ENCODE peak calls at places on chromosomes 1 and 21, in seven cellular contexts. W is H54; U is nucleus accumbens; E is stimulated activated CD4-positive, alpha-beta T cell treated with anti-CD3 and anti-CD28 coated beads, Interleukin-1b, Interleukin-23, amount 100 ng/mL, for 48 hours; C is ELR; A is fibroblast of mammary gland; H is trophoblast cell. Q is an unnamed sample.

GRCh38 chr1:8880068-8880676 is 1.7 kb upstream of the ENO1 start:
- DNase-seq in A (peak), C (peak), E (peak), H (no peak), U (no peak), W (no peak), Q (no peak)

GRCh38 chr1:34784751-34785221 is 3.8 kb downstream of the GJB3 start:
- DNase-seq in H (no peak), A (no peak), C (no peak), E (no peak), U (no peak), W (no peak), Q (no peak)

GRCh38 chr1:154598871-154599635 is 8.9 kb downstream of the ADAR start:
- DNase-seq in U (no peak), A (peak), W (no peak), C (no peak), E (no peak), H (no peak), Q (no peak)

GRCh38 chr1:202162049-202162417 is 1.6 kb upstream of the PTPN7 start:
- DNase-seq in W (no peak), A (no peak), U (no peak), C (no peak), E (peak), H (no peak), Q (peak)

GRCh38 chr1:49597436-49597835 is 426.3 kb downstream of the AGBL4 start:
- DNase-seq in W (no peak), A (no peak), H (no peak), E (no peak), U (no peak), C (no peak), Q (no peak)

GRCh38 chr1:90841477-90841876 is 124.4 kb upstream of the BARHL2 start:
- DNase-seq in W (no peak), U (no peak), E (no peak), C (no peak), H (no peak), A (no peak), Q (no peak)

GRCh38 chr1:237877628-237878027 is 13.1 kb downstream of the ZP4 start:
- DNase-seq in A (no peak), W (no peak), H (no peak), C (no peak), U (no peak), E (no peak), Q (no peak)

GRCh38 chr1:44036409-44037111 is 5.3 kb upstream of the SLC6A9 start:
- DNase-seq in H (peak), W (peak), A (peak), C (peak), E (peak), U (peak), Q (peak)

GRCh38 chr1:246506440-246506784 is 667 bp downstream of the SMYD3 start:
- DNase-seq in E (no peak), H (no peak), C (no peak), W (no peak), U (no peak), A (no peak), Q (no peak)

GRCh38 chr1:43256675-43257570 is 12.9 kb upstream of the TMEM125 start:
- DNase-seq in C (no peak), U (no peak), A (no peak), H (no peak), E (no peak), W (no peak), Q (no peak)

GRCh38 chr1:181105134-181106021 is 16.9 kb downstream of the IER5 start:
- DNase-seq in E (peak), A (peak), H (peak), W (peak), U (peak), C (peak), Q (peak)

GRCh38 chr21:31078796-31079195 is 40.5 kb upstream of the KRTAP19-8 start:
- DNase-seq in U (no peak), H (no peak), W (no peak), A (no peak), C (no peak), E (no peak), Q (no peak)

GRCh38 chr1:81802601-81803422 is 2.1 kb downstream of the ADGRL2 start:
- DNase-seq in U (no peak), E (no peak), H (peak), W (no peak), A (peak), C (peak), Q (no peak)

GRCh38 chr1:205188132-205188531 is 23.4 kb downstream of the DSTYK start:
- DNase-seq in E (no peak), C (no peak), W (no peak), H (peak), U (no peak), A (no peak), Q (no peak)

GRCh38 chr1:8389962-8390535 is 72.1 kb downstream of the SLC45A1 start:
- DNase-seq in A (no peak), U (no peak), E (peak), C (no peak), H (no peak), W (no peak), Q (no peak)

GRCh38 chr1:217009376-217009775 is 286.1 kb upstream of the ESRRG start:
- DNase-seq in A (no peak), U (no peak), C (no peak), W (no peak), E (no peak), H (no peak), Q (no peak)

GRCh38 chr1:39238476-39238875 is 34.0 kb downstream of the MACF1 start:
- DNase-seq in W (peak), H (no peak), E (no peak), U (peak), A (peak), C (peak), Q (no peak)

GRCh38 chr1:59046730-59047157 is 250.2 kb upstream of the FGGY start:
- DNase-seq in H (no peak), U (no peak), W (no peak), A (no peak), C (peak), E (peak), Q (peak)

GRCh38 chr21:21463456-21463855 is 465.2 kb downstream of the NCAM2 start:
- DNase-seq in U (no peak), W (no peak), E (no peak), A (no peak), C (peak), H (no peak), Q (no peak)

GRCh38 chr1:61237147-61237546 is 154.8 kb downstream of the NFIA start:
- DNase-seq in H (no peak), U (no peak), A (no peak), W (no peak), E (no peak), C (no peak), Q (no peak)

GRCh38 chr1:79124756-79125155 is 118.2 kb upstream of the ADGRL4 start:
- DNase-seq in C (peak), A (peak), W (no peak), E (no peak), U (no peak), H (no peak), Q (no peak)

GRCh38 chr1:34013958-34014737 is 150.3 kb downstream of the HMGB4 start:
- DNase-seq in C (no peak), H (peak), A (peak), U (no peak), E (no peak), W (peak), Q (no peak)

GRCh38 chr1:2107586-2108212 is 57.5 kb downstream of the PRKCZ start:
- DNase-seq in A (no peak), H (no peak), C (no peak), U (no peak), W (no peak), E (no peak), Q (no peak)

GRCh38 chr1:11431946-11432507 is 46.9 kb upstream of the DISP3 start:
- DNase-seq in H (no peak), C (peak), U (no peak), A (no peak), W (no peak), E (no peak), Q (no peak)

GRCh38 chr1:147515046-147515869 is 26.0 kb upstream of the BCL9 start:
- DNase-seq in E (no peak), H (peak), C (peak), A (peak), U (no peak), W (no peak), Q (no peak)

GRCh38 chr1:9249534-9250335 is 15.2 kb downstream of the H6PD start:
- DNase-seq in E (peak), H (peak), A (peak), C (peak), U (no peak), W (peak), Q (peak)

GRCh38 chr1:54724771-54725170 is 9.1 kb downstream of the TTC4 start:
- DNase-seq in A (no peak), U (no peak), C (no peak), E (no peak), W (no peak), H (no peak), Q (no peak)

GRCh38 chr1:225653463-225654276 is 747 bp upstream of the ENAH start:
- DNase-seq in H (peak), A (peak), C (peak), E (no peak), U (peak), W (peak), Q (peak)

GRCh38 chr1:13590486-13590885 is 6.9 kb downstream of the PDPN start:
- DNase-seq in W (no peak), A (no peak), U (no peak), H (no peak), E (no peak), C (no peak), Q (no peak)

GRCh38 chr1:184163674-184164470 is 112.3 kb downstream of the TSEN15 start:
- DNase-seq in U (no peak), W (peak), H (no peak), E (peak), A (peak), C (peak), Q (no peak)

GRCh38 chr21:46322351-46323226 is 1.1 kb downstream of the C21orf58 start:
- DNase-seq in U (no peak), W (no peak), C (peak), E (peak), A (peak), H (peak), Q (peak)

GRCh38 chr1:43147625-43148319 is 24.3 kb downstream of the EBNA1BP2 start:
- DNase-seq in H (peak), U (peak), C (peak), E (peak), W (peak), A (peak), Q (peak)

GRCh38 chr21:17796503-17796902 is 22.7 kb downstream of the C21orf91 start:
- DNase-seq in C (no peak), E (no peak), A (no peak), H (no peak), U (no peak), W (no peak), Q (no peak)

Q was measured in stimulated activated effector memory CD8-positive, alpha-beta T cell treated with anti-CD3 and anti-CD28 coated beads, Interleukin-12 subunit alpha, Interleukin-12 subunit beta, amount 100 ng/mL, for 72 hours.